ENCODE peak calls at places on chromosomes 4 and X, in eight cellular contexts. One of them, this sample, is unnamed.

GRCh38 chr4:71453516-71453915 is 114.7 kb downstream of the SLC4A4 start:
- DNase-seq in glutamatergic neuron: no peak
- DNase-seq in ACHN: no peak
- DNase-seq in putamen: no peak
- DNase-seq in lower lobe of right lung: no peak
- DNase-seq in NCI-H226: no peak
- DNase-seq in RWPE1: no peak
- DNase-seq in GM12865: no peak
- DNase-seq in this sample: no peak

GRCh38 chrX:45788941-45789348 is 588.3 kb upstream of the DIPK2B start:
- DNase-seq in glutamatergic neuron: no peak
- DNase-seq in ACHN: no peak
- DNase-seq in putamen: no peak
- DNase-seq in lower lobe of right lung: peak; percentile 51
- DNase-seq in NCI-H226: peak; percentile 14
- DNase-seq in RWPE1: no peak
- DNase-seq in GM12865: no peak
- DNase-seq in this sample: no peak

GRCh38 chr4:119136541-119136940 is 909 bp downstream of the MYOZ2 start:
- DNase-seq in glutamatergic neuron: no peak
- DNase-seq in ACHN: no peak
- DNase-seq in putamen: no peak
- DNase-seq in lower lobe of right lung: no peak
- DNase-seq in NCI-H226: peak; percentile 17
- DNase-seq in RWPE1: no peak
- DNase-seq in GM12865: no peak
- DNase-seq in this sample: no peak

GRCh38 chrX:50618788-50619558 is 148.3 kb upstream of the DGKK start:
- DNase-seq in glutamatergic neuron: no peak
- DNase-seq in ACHN: no peak
- DNase-seq in putamen: no peak
- DNase-seq in lower lobe of right lung: no peak
- DNase-seq in NCI-H226: no peak
- DNase-seq in RWPE1: no peak
- DNase-seq in GM12865: no peak
- DNase-seq in this sample: no peak

GRCh38 chr4:186132577-186133277 is 28.2 kb downstream of the FAM149A start:
- DNase-seq in glutamatergic neuron: no peak
- DNase-seq in ACHN: peak; percentile 63
- DNase-seq in putamen: no peak
- DNase-seq in lower lobe of right lung: no peak
- DNase-seq in NCI-H226: no peak
- DNase-seq in RWPE1: peak; percentile 38
- DNase-seq in GM12865: no peak
- DNase-seq in this sample: peak; percentile 14

GRCh38 chr4:138035781-138036258 is 206.3 kb downstream of the SLC7A11 start:
- DNase-seq in glutamatergic neuron: no peak
- DNase-seq in ACHN: peak; percentile 66
- DNase-seq in putamen: peak; percentile 44
- DNase-seq in lower lobe of right lung: no peak
- DNase-seq in NCI-H226: peak; percentile 49
- DNase-seq in RWPE1: peak; percentile 73
- DNase-seq in GM12865: peak; percentile 84
- DNase-seq in this sample: peak; percentile 38

GRCh38 chr4:149836546-149836945 is 20.9 kb upstream of the IQCM start:
- DNase-seq in glutamatergic neuron: no peak
- DNase-seq in ACHN: no peak
- DNase-seq in putamen: no peak
- DNase-seq in lower lobe of right lung: no peak
- DNase-seq in NCI-H226: peak; percentile 39
- DNase-seq in RWPE1: no peak
- DNase-seq in GM12865: no peak
- DNase-seq in this sample: no peak

GRCh38 chr4:108693819-108694218 is 43.4 kb downstream of the OSTC start:
- DNase-seq in glutamatergic neuron: no peak
- DNase-seq in ACHN: no peak
- DNase-seq in putamen: no peak
- DNase-seq in lower lobe of right lung: no peak
- DNase-seq in NCI-H226: no peak
- DNase-seq in RWPE1: no peak
- DNase-seq in GM12865: no peak
- DNase-seq in this sample: no peak

GRCh38 chrX:8868070-8868795 is 67.0 kb upstream of the FAM9A start:
- DNase-seq in glutamatergic neuron: no peak
- DNase-seq in ACHN: no peak
- DNase-seq in putamen: no peak
- DNase-seq in lower lobe of right lung: no peak
- DNase-seq in NCI-H226: peak; percentile 89
- DNase-seq in RWPE1: peak; percentile 64
- DNase-seq in GM12865: no peak
- DNase-seq in this sample: peak; percentile 29

GRCh38 chrX:133414399-133415275 is 652 bp downstream of the GPC4 start:
- DNase-seq in glutamatergic neuron: peak; percentile 23
- DNase-seq in ACHN: peak; percentile 0
- DNase-seq in putamen: no peak
- DNase-seq in lower lobe of right lung: peak; percentile 49
- DNase-seq in NCI-H226: no peak
- DNase-seq in RWPE1: no peak
- DNase-seq in GM12865: no peak
- DNase-seq in this sample: peak; percentile 7

GRCh38 chr4:152956650-152957436 is 20.7 kb downstream of the FHDC1 start:
- DNase-seq in glutamatergic neuron: no peak
- DNase-seq in ACHN: no peak
- DNase-seq in putamen: no peak
- DNase-seq in lower lobe of right lung: no peak
- DNase-seq in NCI-H226: no peak
- DNase-seq in RWPE1: no peak
- DNase-seq in GM12865: no peak
- DNase-seq in this sample: peak; percentile 37

GRCh38 chrX:38560776-38561125 is 591 bp upstream of the TSPAN7 start:
- DNase-seq in glutamatergic neuron: no peak
- DNase-seq in ACHN: no peak
- DNase-seq in putamen: no peak
- DNase-seq in lower lobe of right lung: no peak
- DNase-seq in NCI-H226: no peak
- DNase-seq in RWPE1: no peak
- DNase-seq in GM12865: peak; percentile 0
- DNase-seq in this sample: no peak

GRCh38 chr4:101292901-101293300 is 54.4 kb downstream of the PPP3CA start:
- DNase-seq in glutamatergic neuron: no peak
- DNase-seq in ACHN: no peak
- DNase-seq in putamen: no peak
- DNase-seq in lower lobe of right lung: no peak
- DNase-seq in NCI-H226: peak; percentile 25
- DNase-seq in RWPE1: no peak
- DNase-seq in GM12865: no peak
- DNase-seq in this sample: no peak

GRCh38 chr4:102598102-102598758 is 97.1 kb downstream of the NFKB1 start:
- DNase-seq in glutamatergic neuron: no peak
- DNase-seq in ACHN: no peak
- DNase-seq in putamen: no peak
- DNase-seq in lower lobe of right lung: no peak
- DNase-seq in NCI-H226: no peak
- DNase-seq in RWPE1: no peak
- DNase-seq in GM12865: peak; percentile 26
- DNase-seq in this sample: no peak

GRCh38 chr4:68466185-68466584 is 18.9 kb downstream of the TMPRSS11E start:
- DNase-seq in glutamatergic neuron: no peak
- DNase-seq in ACHN: peak; percentile 70
- DNase-seq in putamen: no peak
- DNase-seq in lower lobe of right lung: no peak
- DNase-seq in NCI-H226: peak; percentile 84
- DNase-seq in RWPE1: peak; percentile 51
- DNase-seq in GM12865: no peak
- DNase-seq in this sample: no peak

GRCh38 chr4:177080388-177080787 is 229.3 kb upstream of the NEIL3 start:
- DNase-seq in glutamatergic neuron: no peak
- DNase-seq in ACHN: no peak
- DNase-seq in putamen: no peak
- DNase-seq in lower lobe of right lung: no peak
- DNase-seq in NCI-H226: no peak
- DNase-seq in RWPE1: no peak
- DNase-seq in GM12865: peak; percentile 8
- DNase-seq in this sample: no peak

GRCh38 chr4:8129136-8129535 is 29.5 kb downstream of the ABLIM2 start:
- DNase-seq in glutamatergic neuron: no peak
- DNase-seq in ACHN: no peak
- DNase-seq in putamen: peak; percentile 42
- DNase-seq in lower lobe of right lung: no peak
- DNase-seq in NCI-H226: no peak
- DNase-seq in RWPE1: no peak
- DNase-seq in GM12865: no peak
- DNase-seq in this sample: no peak

GRCh38 chr4:145034727-145035211 is 63.2 kb downstream of the ANAPC10 start:
- DNase-seq in glutamatergic neuron: no peak
- DNase-seq in ACHN: peak; percentile 16
- DNase-seq in putamen: no peak
- DNase-seq in lower lobe of right lung: no peak
- DNase-seq in NCI-H226: peak; percentile 3
- DNase-seq in RWPE1: peak; percentile 12
- DNase-seq in GM12865: no peak
- DNase-seq in this sample: no peak

GRCh38 chr4:96473246-96473645 is 633.4 kb downstream of the PDHA2 start:
- DNase-seq in glutamatergic neuron: no peak
- DNase-seq in ACHN: no peak
- DNase-seq in putamen: no peak
- DNase-seq in lower lobe of right lung: no peak
- DNase-seq in NCI-H226: peak; percentile 3
- DNase-seq in RWPE1: no peak
- DNase-seq in GM12865: no peak
- DNase-seq in this sample: no peak

GRCh38 chr4:1786544-1787362 is 6.3 kb upstream of the FGFR3 start:
- DNase-seq in glutamatergic neuron: no peak
- DNase-seq in ACHN: no peak
- DNase-seq in putamen: no peak
- DNase-seq in lower lobe of right lung: no peak
- DNase-seq in NCI-H226: no peak
- DNase-seq in RWPE1: no peak
- DNase-seq in GM12865: no peak
- DNase-seq in this sample: no peak

GRCh38 chr4:54737421-54737820 is 79.7 kb downstream of the KIT start:
- DNase-seq in glutamatergic neuron: no peak
- DNase-seq in ACHN: no peak
- DNase-seq in putamen: no peak
- DNase-seq in lower lobe of right lung: no peak
- DNase-seq in NCI-H226: no peak
- DNase-seq in RWPE1: no peak
- DNase-seq in GM12865: no peak
- DNase-seq in this sample: no peak

GRCh38 chr4:119728692-119729593 is 100.3 kb upstream of the PDE5A start:
- DNase-seq in glutamatergic neuron: no peak
- DNase-seq in ACHN: no peak
- DNase-seq in putamen: no peak
- DNase-seq in lower lobe of right lung: no peak
- DNase-seq in NCI-H226: peak; percentile 40
- DNase-seq in RWPE1: no peak
- DNase-seq in GM12865: no peak
- DNase-seq in this sample: no peak

GRCh38 chr4:140233811-140234696 is 80.1 kb upstream of the MAML3 start:
- DNase-seq in glutamatergic neuron: no peak
- DNase-seq in ACHN: no peak
- DNase-seq in putamen: no peak
- DNase-seq in lower lobe of right lung: no peak
- DNase-seq in NCI-H226: no peak
- DNase-seq in RWPE1: peak; percentile 24
- DNase-seq in GM12865: no peak
- DNase-seq in this sample: no peak

GRCh38 chrX:46837543-46838481 is 969 bp downstream of the RP2 start:
- DNase-seq in glutamatergic neuron: no peak
- DNase-seq in ACHN: peak; percentile 41
- DNase-seq in putamen: no peak
- DNase-seq in lower lobe of right lung: no peak
- DNase-seq in NCI-H226: peak; percentile 8
- DNase-seq in RWPE1: peak; percentile 26
- DNase-seq in GM12865: peak; percentile 36
- DNase-seq in this sample: peak; percentile 14

GRCh38 chrX:43644124-43644701 is 11.9 kb upstream of the MAOA start:
- DNase-seq in glutamatergic neuron: no peak
- DNase-seq in ACHN: peak; percentile 19
- DNase-seq in putamen: no peak
- DNase-seq in lower lobe of right lung: no peak
- DNase-seq in NCI-H226: peak; percentile 78
- DNase-seq in RWPE1: peak; percentile 38
- DNase-seq in GM12865: no peak
- DNase-seq in this sample: peak; percentile 19

GRCh38 chrX:151151668-151152267 is 24.6 kb upstream of the GPR50 start:
- DNase-seq in glutamatergic neuron: no peak
- DNase-seq in ACHN: peak; percentile 39
- DNase-seq in putamen: peak; percentile 36
- DNase-seq in lower lobe of right lung: no peak
- DNase-seq in NCI-H226: no peak
- DNase-seq in RWPE1: peak; percentile 17
- DNase-seq in GM12865: peak; percentile 52
- DNase-seq in this sample: peak; percentile 29

GRCh38 chr4:5982156-5982973 is 35.9 kb downstream of the C4orf50 start:
- DNase-seq in glutamatergic neuron: no peak
- DNase-seq in ACHN: no peak
- DNase-seq in putamen: no peak
- DNase-seq in lower lobe of right lung: no peak
- DNase-seq in NCI-H226: no peak
- DNase-seq in RWPE1: no peak
- DNase-seq in GM12865: peak; percentile 34
- DNase-seq in this sample: no peak

GRCh38 chrX:41022579-41022978 is 62.7 kb upstream of the USP9X start:
- DNase-seq in glutamatergic neuron: no peak
- DNase-seq in ACHN: no peak
- DNase-seq in putamen: no peak
- DNase-seq in lower lobe of right lung: no peak
- DNase-seq in NCI-H226: peak; percentile 49
- DNase-seq in RWPE1: peak; percentile 13
- DNase-seq in GM12865: no peak
- DNase-seq in this sample: no peak

GRCh38 chrX:48043056-48043455 is 28.4 kb downstream of the ZNF630 start:
- DNase-seq in glutamatergic neuron: no peak
- DNase-seq in ACHN: no peak
- DNase-seq in putamen: no peak
- DNase-seq in lower lobe of right lung: no peak
- DNase-seq in NCI-H226: no peak
- DNase-seq in RWPE1: no peak
- DNase-seq in GM12865: no peak
- DNase-seq in this sample: no peak

GRCh38 chr4:42768125-42768748 is 111.3 kb upstream of the ATP8A1 start:
- DNase-seq in glutamatergic neuron: peak; percentile 22
- DNase-seq in ACHN: no peak
- DNase-seq in putamen: no peak
- DNase-seq in lower lobe of right lung: no peak
- DNase-seq in NCI-H226: no peak
- DNase-seq in RWPE1: no peak
- DNase-seq in GM12865: peak; percentile 57
- DNase-seq in this sample: no peak

GRCh38 chr4:156638332-156638731 is 333.3 kb downstream of the PDGFC start:
- DNase-seq in glutamatergic neuron: no peak
- DNase-seq in ACHN: no peak
- DNase-seq in putamen: no peak
- DNase-seq in lower lobe of right lung: no peak
- DNase-seq in NCI-H226: peak; percentile 37
- DNase-seq in RWPE1: no peak
- DNase-seq in GM12865: no peak
- DNase-seq in this sample: no peak

This sample was measured in A549.